ENCODE peak calls at places on chromosome 18, in nine cellular contexts. X is ovary, Z is Calu3, C is osteocyte, V is mesothelial cell of epicardium, L is OCI-LY7, Q is tibial nerve, A is heart left ventricle, E is fibroblast of villous mesenchyme. O is an unnamed sample.

GRCh38 chr18:35695384-35695783 is 113.8 kb downstream of the GALNT1 start:
- DNase-seq in X (no peak), Z (no peak), C (no peak), V (no peak), L (no peak), Q (no peak), A (no peak), E (no peak), O (no peak)

GRCh38 chr18:3463052-3463451 is 13.1 kb downstream of the TGIF1 start:
- DNase-seq in X (no peak), Z (no peak), C (no peak), V (no peak), L (no peak), Q (no peak), A (no peak), E (peak), O (no peak)

GRCh38 chr18:32175265-32175664 is 14.6 kb upstream of the MEP1B start:
- DNase-seq in X (no peak), Z (no peak), C (no peak), V (no peak), L (no peak), Q (no peak), A (peak), E (no peak), O (no peak)

GRCh38 chr18:58761241-58761969 is 90.1 kb downstream of the MALT1 start:
- DNase-seq in X (no peak), Z (no peak), C (peak), V (no peak), L (peak), Q (no peak), A (peak), E (no peak), O (no peak)

GRCh38 chr18:58674863-58675472 is 3.7 kb downstream of the MALT1 start:
- DNase-seq in X (no peak), Z (no peak), C (no peak), V (no peak), L (no peak), Q (no peak), A (no peak), E (peak), O (no peak)

GRCh38 chr18:8926464-8926863 is 176.0 kb upstream of the NDUFV2 start:
- DNase-seq in X (no peak), Z (no peak), C (no peak), V (no peak), L (no peak), Q (no peak), A (no peak), E (no peak), O (no peak)

GRCh38 chr18:39951321-39951720 is 2003.7 kb upstream of the PIK3C3 start:
- DNase-seq in X (no peak), Z (no peak), C (no peak), V (no peak), L (no peak), Q (no peak), A (no peak), E (peak), O (peak)

GRCh38 chr18:13916559-13916958 is 1.2 kb upstream of the MC2R start:
- DNase-seq in X (no peak), Z (no peak), C (no peak), V (no peak), L (no peak), Q (no peak), A (no peak), E (no peak), O (no peak)

GRCh38 chr18:7766817-7767216 is 199.7 kb downstream of the PTPRM start:
- DNase-seq in X (no peak), Z (no peak), C (no peak), V (no peak), L (no peak), Q (no peak), A (no peak), E (no peak), O (no peak)

GRCh38 chr18:7941533-7941932 is 374.4 kb downstream of the PTPRM start:
- DNase-seq in X (no peak), Z (peak), C (no peak), V (no peak), L (no peak), Q (no peak), A (no peak), E (no peak), O (peak)

GRCh38 chr18:62957885-62958472 is 242.6 kb downstream of the PHLPP1 start:
- DNase-seq in X (no peak), Z (peak), C (no peak), V (no peak), L (peak), Q (no peak), A (peak), E (peak), O (peak)

GRCh38 chr18:55586841-55587240 is 1.2 kb downstream of the TCF4 start:
- DNase-seq in X (no peak), Z (no peak), C (no peak), V (no peak), L (peak), Q (no peak), A (no peak), E (peak), O (no peak)

GRCh38 chr18:35345460-35345921 is 1.3 kb upstream of the ZNF24 start:
- DNase-seq in X (no peak), Z (no peak), C (no peak), V (no peak), L (peak), Q (no peak), A (no peak), E (peak), O (no peak)

GRCh38 chr18:58882681-58883080 is 18.0 kb downstream of the ZNF532 start:
- DNase-seq in X (no peak), Z (no peak), C (no peak), V (no peak), L (no peak), Q (no peak), A (no peak), E (peak), O (no peak)

GRCh38 chr18:45365835-45366234 is 249.4 kb upstream of the SLC14A2 start:
- DNase-seq in X (no peak), Z (no peak), C (no peak), V (no peak), L (no peak), Q (no peak), A (no peak), E (peak), O (no peak)

GRCh38 chr18:57624988-57625387 is 3.4 kb upstream of the NARS1 start:
- DNase-seq in X (no peak), Z (no peak), C (no peak), V (no peak), L (no peak), Q (no peak), A (no peak), E (no peak), O (peak)

GRCh38 chr18:74412106-74412880 is 44.8 kb downstream of the DIPK1C start:
- DNase-seq in X (no peak), Z (no peak), C (no peak), V (no peak), L (no peak), Q (no peak), A (no peak), E (no peak), O (no peak)

GRCh38 chr18:34913837-34914755 is 127.1 kb upstream of the MAPRE2 start:
- DNase-seq in X (no peak), Z (no peak), C (no peak), V (no peak), L (no peak), Q (no peak), A (no peak), E (peak), O (peak)

GRCh38 chr18:66749030-66749429 is 145.1 kb upstream of the CDH19 start:
- DNase-seq in X (no peak), Z (peak), C (no peak), V (no peak), L (no peak), Q (no peak), A (no peak), E (no peak), O (peak)

GRCh38 chr18:69484699-69485396 is 84.2 kb downstream of the DOK6 start:
- DNase-seq in X (no peak), Z (no peak), C (no peak), V (no peak), L (no peak), Q (no peak), A (no peak), E (peak), O (peak)

GRCh38 chr18:30971338-30971956 is 71.1 kb downstream of the DSC3 start:
- DNase-seq in X (no peak), Z (no peak), C (no peak), V (no peak), L (peak), Q (no peak), A (no peak), E (peak), O (peak)

GRCh38 chr18:7102131-7102530 is 15.5 kb downstream of the LAMA1 start:
- DNase-seq in X (no peak), Z (no peak), C (no peak), V (no peak), L (no peak), Q (no peak), A (no peak), E (no peak), O (no peak)

GRCh38 chr18:58784601-58785137 is 80.0 kb upstream of the ZNF532 start:
- DNase-seq in X (no peak), Z (peak), C (no peak), V (no peak), L (no peak), Q (no peak), A (peak), E (peak), O (no peak)

GRCh38 chr18:10687161-10687925 is 161.5 kb downstream of the NAPG start:
- DNase-seq in X (no peak), Z (no peak), C (peak), V (no peak), L (no peak), Q (no peak), A (no peak), E (no peak), O (peak)

GRCh38 chr18:22550366-22550765 is 132.7 kb upstream of the CTAGE1 start:
- DNase-seq in X (no peak), Z (no peak), C (no peak), V (no peak), L (no peak), Q (no peak), A (no peak), E (peak), O (peak)

GRCh38 chr18:2927745-2928144 is 80.9 kb downstream of the EMILIN2 start:
- DNase-seq in X (no peak), Z (no peak), C (no peak), V (no peak), L (no peak), Q (no peak), A (no peak), E (no peak), O (no peak)

GRCh38 chr18:73793386-73793785 is 354.2 kb downstream of the FBXO15 start:
- DNase-seq in X (no peak), Z (no peak), C (no peak), V (no peak), L (no peak), Q (no peak), A (no peak), E (peak), O (no peak)

GRCh38 chr18:6731197-6731596 is 1.7 kb downstream of the ARHGAP28 start:
- DNase-seq in X (peak), Z (no peak), C (no peak), V (no peak), L (no peak), Q (no peak), A (no peak), E (peak), O (peak)

GRCh38 chr18:57208056-57208455 is 61.2 kb downstream of the BOD1L2 start:
- DNase-seq in X (no peak), Z (peak), C (no peak), V (no peak), L (no peak), Q (no peak), A (no peak), E (no peak), O (no peak)

GRCh38 chr18:79961527-79962291 is 2.7 kb upstream of the HSBP1L1 start:
- DNase-seq in X (no peak), Z (no peak), C (no peak), V (no peak), L (no peak), Q (no peak), A (no peak), E (peak), O (no peak)

GRCh38 chr18:2526320-2526719 is 45.0 kb downstream of the METTL4 start:
- DNase-seq in X (no peak), Z (no peak), C (no peak), V (no peak), L (no peak), Q (no peak), A (no peak), E (no peak), O (no peak)

GRCh38 chr18:79400591-79401381 is 5.1 kb downstream of the NFATC1 start:
- DNase-seq in X (no peak), Z (no peak), C (no peak), V (no peak), L (peak), Q (no peak), A (peak), E (no peak), O (no peak)

GRCh38 chr18:44693030-44693784 is 12.5 kb downstream of the SETBP1 start:
- DNase-seq in X (no peak), Z (no peak), C (no peak), V (no peak), L (no peak), Q (no peak), A (no peak), E (no peak), O (peak)

GRCh38 chr18:79681484-79682387 is 2.1 kb downstream of the CTDP1 start:
- DNase-seq in X (no peak), Z (no peak), C (no peak), V (no peak), L (no peak), Q (no peak), A (no peak), E (peak), O (no peak)

GRCh38 chr18:63152791-63153190 is 166.8 kb downstream of the BCL2 start:
- DNase-seq in X (no peak), Z (no peak), C (no peak), V (no peak), L (no peak), Q (no peak), A (no peak), E (no peak), O (no peak)

GRCh38 chr18:22752014-22752413 is 181.1 kb upstream of the RBBP8 start:
- DNase-seq in X (no peak), Z (no peak), C (no peak), V (no peak), L (no peak), Q (no peak), A (no peak), E (no peak), O (no peak)

GRCh38 chr18:73365018-73365417 is 497.2 kb upstream of the NETO1 start:
- DNase-seq in X (no peak), Z (no peak), C (no peak), V (no peak), L (no peak), Q (no peak), A (no peak), E (peak), O (peak)

GRCh38 chr18:71784777-71785176 is 759.4 kb downstream of the CBLN2 start:
- DNase-seq in X (no peak), Z (no peak), C (no peak), V (no peak), L (peak), Q (no peak), A (no peak), E (no peak), O (peak)

GRCh38 chr18:22935431-22935830 is 2.3 kb downstream of the RBBP8 start:
- DNase-seq in X (no peak), Z (no peak), C (no peak), V (no peak), L (peak), Q (no peak), A (no peak), E (no peak), O (no peak)

DNA sequence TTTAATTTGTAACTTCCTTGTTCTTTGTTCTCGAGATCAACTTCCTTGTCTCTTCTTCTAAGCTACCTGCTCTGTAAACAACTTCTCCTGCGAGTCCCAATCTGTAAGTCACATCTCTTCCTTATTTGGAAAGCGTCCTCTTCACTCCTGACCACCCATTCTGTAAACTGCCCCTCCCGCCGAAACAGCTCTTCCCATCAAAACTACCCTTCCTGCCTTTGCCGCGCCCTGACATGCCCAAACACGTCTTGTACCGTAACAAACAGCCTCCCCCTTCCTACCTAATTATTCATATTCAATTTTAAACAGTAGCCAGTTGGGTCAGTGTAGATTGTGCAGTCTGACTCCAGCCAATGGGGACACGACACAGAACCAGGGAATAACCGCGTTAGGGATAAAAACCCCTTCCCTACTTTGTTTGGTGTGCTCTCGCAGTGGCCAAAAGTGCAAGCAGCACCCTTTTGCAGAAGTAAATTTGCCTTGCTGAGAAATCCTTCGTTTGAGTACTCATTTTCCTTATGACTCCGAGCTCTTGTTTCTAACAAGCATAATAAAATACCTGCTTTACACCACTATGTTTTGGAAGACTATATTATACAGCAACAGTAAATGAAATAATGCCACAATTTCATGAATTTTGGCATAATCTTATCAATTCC is 39.8 kb downstream of the PIAS2 start:
- DNase-seq in X (no peak), Z (no peak), C (no peak), V (no peak), L (no peak), Q (no peak), A (no peak), E (no peak), O (no peak)
- TF ChIP-seq CTCF in X (no peak), Z (no peak), C (no peak), V (no peak), L (no peak), Q (no peak), A (no peak), E (no peak), O (no peak)

GRCh38 chr18:24595556-24595955 is 135.1 kb downstream of the HRH4 start:
- DNase-seq in X (no peak), Z (no peak), C (no peak), V (no peak), L (no peak), Q (no peak), A (no peak), E (no peak), O (no peak)
- TF ChIP-seq CTCF in X (no peak), Z (no peak), C (no peak), V (no peak), L (no peak), Q (no peak), A (no peak), E (no peak), O (no peak)

GRCh38 chr18:48136544-48137353 is 206.3 kb upstream of the SMAD2 start:
- DNase-seq in X (peak), Z (no peak), C (no peak), V (no peak), L (no peak), Q (no peak), A (no peak), E (no peak), O (no peak)

GRCh38 chr18:48137354-48138208 is 207.1 kb upstream of the SMAD2 start:
- DNase-seq in X (peak), Z (no peak), C (no peak), V (no peak), L (no peak), Q (no peak), A (no peak), E (no peak), O (no peak)

GRCh38 chr18:48138660-48139426 is 208.4 kb upstream of the SMAD2 start:
- DNase-seq in X (no peak), Z (no peak), C (no peak), V (no peak), L (no peak), Q (no peak), A (no peak), E (no peak), O (no peak)

GRCh38 chr18:48139427-48140347 is 209.2 kb upstream of the SMAD2 start:
- DNase-seq in X (peak), Z (peak), C (no peak), V (no peak), L (no peak), Q (no peak), A (peak), E (no peak), O (peak)

GRCh38 chr18:48138211-48138610 is 207.8 kb upstream of the SMAD2 start:
- DNase-seq in X (no peak), Z (no peak), C (no peak), V (no peak), L (no peak), Q (no peak), A (no peak), E (no peak), O (no peak)
- TF ChIP-seq CTCF in X (no peak), Z (no peak), C (no peak), V (no peak), L (no peak), Q (no peak), A (no peak), E (no peak), O (no peak)

DNA sequence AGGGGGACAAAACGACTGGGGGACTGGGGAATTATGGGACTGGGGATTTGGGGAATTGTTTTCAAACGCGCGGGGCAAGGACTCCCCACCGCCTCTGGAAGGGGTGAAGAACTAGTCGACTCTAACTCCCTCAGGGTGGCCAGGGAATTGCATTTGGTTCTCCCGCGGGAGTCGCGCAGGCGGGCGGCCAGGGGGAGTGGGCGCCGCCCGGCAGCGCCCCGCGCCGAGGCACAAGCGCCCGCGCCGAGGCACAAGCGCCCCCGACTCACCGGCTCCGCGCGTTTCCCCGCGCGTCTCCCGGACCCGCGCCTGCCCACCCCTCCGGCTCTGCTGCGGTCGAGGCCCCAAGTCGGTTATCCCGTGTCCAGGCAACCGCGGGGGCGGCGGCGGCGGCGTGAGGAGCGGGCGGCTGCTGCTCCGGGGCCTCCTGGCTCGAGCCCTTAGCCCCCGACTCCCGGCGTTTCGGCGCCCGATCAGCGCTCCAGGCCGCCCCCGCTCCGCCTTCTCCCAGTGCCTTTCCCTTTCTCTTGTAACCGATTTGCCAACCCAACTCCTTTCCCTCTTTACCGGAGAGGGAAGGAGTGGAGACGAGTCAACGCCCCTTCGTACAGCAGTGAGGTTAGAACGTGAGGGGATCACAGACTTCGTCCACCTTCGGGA is at the start of gene CCDC178:
- DNase-seq in X (peak), Z (no peak), C (peak), V (peak), L (no peak), Q (no peak), A (peak), E (no peak), O (no peak)
- TF ChIP-seq CTCF in X (no peak), Z (no peak), C (no peak), V (no peak), L (no peak), Q (peak), A (no peak), E (no peak), O (no peak)

O was measured in MCF 10A.